ENCODE peak calls at places on chromosomes 1 and 21, in six cellular contexts. B, Q, M, A, R and T are unnamed samples.

GRCh38 chr1:174690266-174690665 is 242.5 kb downstream of the GPR52 start:
- DNase-seq in B (no peak), A (no peak), R (no peak), Q (no peak), M (no peak), T (no peak)

GRCh38 chr21:44438531-44439210 is 16.6 kb upstream of the LRRC3 start:
- DNase-seq in R (no peak), M (no peak), B (no peak), Q (peak), A (peak), T (no peak)

GRCh38 chr1:223038288-223039006 is 104.6 kb downstream of the TLR5 start:
- DNase-seq in M (no peak), B (no peak), A (no peak), R (no peak), Q (no peak), T (no peak)

GRCh38 chr21:39518845-39519205 is 67.1 kb downstream of the SH3BGR start:
- DNase-seq in Q (no peak), R (no peak), B (no peak), A (no peak), M (no peak), T (peak)

GRCh38 chr1:6998267-6998666 is 213.0 kb downstream of the CAMTA1 start:
- DNase-seq in Q (no peak), B (peak), A (peak), M (no peak), R (no peak), T (no peak)

GRCh38 chr1:61051455-61052392 is 30.6 kb upstream of the NFIA start:
- DNase-seq in A (no peak), R (no peak), B (no peak), M (no peak), Q (no peak), T (peak)

GRCh38 chr1:1760345-1760650 is 18.0 kb downstream of the NADK start:
- DNase-seq in M (no peak), A (no peak), Q (no peak), R (no peak), B (no peak), T (no peak)

GRCh38 chr1:145985502-145986439 is 10.6 kb downstream of the TXNIP start:
- DNase-seq in R (peak), B (no peak), M (no peak), A (no peak), Q (peak), T (peak)

GRCh38 chr1:179099891-179100290 is 18.0 kb downstream of the TOR3A start:
- DNase-seq in Q (no peak), A (no peak), R (no peak), B (no peak), M (no peak), T (no peak)

GRCh38 chr1:150760003-150760402 is 5.6 kb downstream of the CTSS start:
- DNase-seq in Q (no peak), R (no peak), A (no peak), B (no peak), M (no peak), T (no peak)

GRCh38 chr1:212753766-212754165 is 37.8 kb downstream of the NSL1 start:
- DNase-seq in B (no peak), M (no peak), R (no peak), Q (no peak), A (no peak), T (no peak)

GRCh38 chr1:193104496-193104905 is 713 bp downstream of the GLRX2 start:
- DNase-seq in B (peak), M (no peak), Q (peak), A (peak), R (peak), T (peak)

GRCh38 chr1:43835141-43836021 is 98.2 kb upstream of the ARTN start:
- DNase-seq in B (no peak), A (no peak), Q (no peak), R (peak), M (no peak), T (peak)

GRCh38 chr21:32929633-32930038 is 96.1 kb upstream of the OLIG2 start:
- DNase-seq in R (no peak), M (peak), B (no peak), A (no peak), Q (no peak), T (no peak)

GRCh38 chr1:39146681-39147080 is 57.8 kb upstream of the MACF1 start:
- DNase-seq in R (no peak), A (no peak), Q (no peak), B (no peak), M (no peak), T (no peak)

GRCh38 chr1:25805863-25806225 is 5.9 kb downstream of the SELENON start:
- DNase-seq in R (peak), M (no peak), Q (no peak), B (no peak), A (peak), T (peak)

GRCh38 chr1:177794316-177794991 is 175.4 kb downstream of the SEC16B start:
- DNase-seq in Q (no peak), R (no peak), B (no peak), M (no peak), A (no peak), T (no peak)

GRCh38 chr1:244858357-244858756 is 6.0 kb downstream of the HNRNPU start:
- DNase-seq in M (no peak), R (no peak), A (no peak), Q (no peak), B (no peak), T (no peak)

GRCh38 chr1:159436469-159436868 is 3.1 kb upstream of the OR10J1 start:
- DNase-seq in B (no peak), M (no peak), Q (no peak), A (no peak), R (no peak), T (no peak)

GRCh38 chr1:40717065-40717464 is 25.6 kb downstream of the NFYC start:
- DNase-seq in M (no peak), Q (no peak), B (no peak), A (no peak), R (no peak), T (no peak)

GRCh38 chr1:166090244-166090643 is 76.6 kb downstream of the FAM78B start:
- DNase-seq in A (no peak), B (no peak), M (no peak), Q (no peak), R (no peak), T (no peak)

GRCh38 chr1:93635614-93636543 is 45.8 kb downstream of the BCAR3 start:
- DNase-seq in Q (no peak), M (no peak), A (no peak), B (no peak), R (no peak), T (no peak)

GRCh38 chr1:110462964-110463363 is 12.0 kb downstream of the PROK1 start:
- DNase-seq in B (no peak), A (no peak), R (peak), M (no peak), Q (no peak), T (peak)

GRCh38 chr1:22473952-22474351 is 22.3 kb downstream of the ZBTB40 start:
- DNase-seq in R (no peak), Q (no peak), M (no peak), A (no peak), B (no peak), T (no peak)

GRCh38 chr1:15022069-15022468 is 131.5 kb upstream of the TMEM51 start:
- DNase-seq in A (no peak), Q (no peak), R (no peak), B (no peak), M (no peak), T (no peak)

GRCh38 chr1:17717595-17717994 is 37.5 kb upstream of the ACTL8 start:
- DNase-seq in Q (no peak), M (no peak), B (no peak), R (no peak), A (no peak), T (no peak)

GRCh38 chr21:45223236-45223992 is 64.3 kb downstream of the POFUT2 start:
- DNase-seq in M (no peak), A (no peak), R (no peak), Q (no peak), B (no peak), T (no peak)

GRCh38 chr1:909861-910310 is 13.8 kb upstream of the SAMD11 start:
- DNase-seq in R (no peak), M (no peak), A (no peak), Q (no peak), B (no peak), T (no peak)

GRCh38 chr1:232725303-232726047 is 79.7 kb upstream of the MAP10 start:
- DNase-seq in M (no peak), R (no peak), A (no peak), Q (no peak), B (no peak), T (no peak)

GRCh38 chr1:101081496-101082282 is 56.1 kb upstream of the DPH5 start:
- DNase-seq in A (no peak), M (peak), R (no peak), B (no peak), Q (no peak), T (no peak)

GRCh38 chr1:59498640-59499039 is 201.7 kb downstream of the FGGY start:
- DNase-seq in Q (no peak), A (no peak), R (peak), B (no peak), M (no peak), T (peak)

GRCh38 chr21:34545079-34545884 is 33.3 kb upstream of the KCNE1 start:
- DNase-seq in M (no peak), Q (peak), R (peak), B (peak), A (peak), T (peak)
- H3K4me3 ChIP-seq in M (no peak), Q (no peak), R (no peak), B (no peak), A (no peak), T (no peak)

DNA sequence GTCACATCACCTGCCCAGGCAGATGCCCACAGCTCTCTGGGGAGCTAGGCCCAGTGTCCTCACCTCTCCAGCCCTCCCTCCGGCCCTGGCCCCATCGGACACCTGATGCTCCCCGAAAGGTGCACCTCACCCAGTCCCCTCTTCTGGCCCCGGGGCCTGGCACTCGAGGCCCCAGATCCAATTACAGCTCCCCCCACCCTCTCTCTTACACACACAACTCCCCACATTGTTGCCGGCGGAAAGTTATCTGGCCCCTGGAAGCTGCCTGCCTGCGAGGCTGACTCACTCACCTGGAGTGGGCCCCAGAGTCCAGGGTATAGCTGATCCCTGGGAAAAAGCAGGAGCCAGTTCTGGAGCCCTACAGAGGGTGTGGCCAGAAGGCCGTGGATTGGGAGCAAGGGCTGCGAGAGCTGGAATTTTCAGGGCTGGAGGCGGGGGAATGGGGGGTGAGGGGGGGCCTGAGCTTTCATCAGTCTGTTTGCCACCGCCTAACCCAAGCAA is 1.1 kb downstream of the FBXO2 start:
- DNase-seq in Q (no peak), R (no peak), B (no peak), A (peak), M (no peak), T (no peak)
- H3K4me3 ChIP-seq in Q (no peak), R (no peak), B (no peak), A (no peak), M (no peak), T (no peak)

GRCh38 chr1:20609541-20609940 is 20.6 kb downstream of the CDA start:
- DNase-seq in M (no peak), Q (no peak), R (no peak), B (no peak), A (no peak), T (no peak)
- H3K4me3 ChIP-seq in M (no peak), Q (no peak), R (no peak), B (no peak), A (no peak), T (no peak)

DNA sequence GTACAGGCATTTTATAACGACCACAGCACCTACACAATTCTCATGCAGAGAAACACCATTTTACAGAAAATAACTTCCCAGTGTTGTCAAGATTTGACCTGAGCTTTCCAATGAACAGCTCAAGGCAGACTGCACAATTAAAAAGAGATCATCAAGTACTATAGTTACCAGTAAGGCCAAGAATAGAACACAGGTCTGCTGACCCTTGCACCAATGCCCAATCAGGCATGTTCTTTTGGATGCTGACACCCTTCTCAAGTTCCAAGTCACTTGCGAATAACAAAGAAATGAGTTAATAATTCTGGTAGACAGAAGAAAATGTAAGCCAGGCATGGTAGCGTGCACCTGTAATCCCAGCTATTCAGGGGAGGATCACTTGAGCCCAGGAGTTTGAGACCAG is 101.9 kb downstream of the SLC45A1 start:
- DNase-seq in A (no peak), B (no peak), Q (no peak), R (no peak), M (no peak), T (no peak)
- H3K4me3 ChIP-seq in A (no peak), B (no peak), Q (peak), R (no peak), M (peak), T (no peak)

GRCh38 chr21:46284722-46285121 is 689 bp downstream of the MCM3AP start:
- DNase-seq in Q (no peak), B (no peak), A (no peak), M (no peak), R (no peak), T (no peak)
- H3K4me3 ChIP-seq in Q (peak), B (peak), A (no peak), M (peak), R (peak), T (peak)

GRCh38 chr1:77228836-77229235 is 9.6 kb upstream of the PIGK start:
- DNase-seq in Q (no peak), M (no peak), R (no peak), B (no peak), A (no peak), T (no peak)

GRCh38 chr1:77232829-77233228 is 13.6 kb upstream of the PIGK start:
- DNase-seq in R (no peak), M (no peak), B (no peak), Q (no peak), A (no peak), T (no peak)

GRCh38 chr1:77230051-77230450 is 10.8 kb upstream of the PIGK start:
- DNase-seq in B (peak), M (no peak), Q (no peak), R (no peak), A (no peak), T (peak)

GRCh38 chr1:77222496-77222895 is 3.3 kb upstream of the PIGK start:
- DNase-seq in M (no peak), B (no peak), Q (no peak), R (no peak), A (no peak), T (no peak)

GRCh38 chr1:77227383-77227782 is 8.2 kb upstream of the PIGK start:
- DNase-seq in R (no peak), Q (no peak), M (no peak), B (no peak), A (no peak), T (no peak)
- H3K4me3 ChIP-seq in R (no peak), Q (no peak), M (no peak), B (no peak), A (no peak), T (no peak)

DNA sequence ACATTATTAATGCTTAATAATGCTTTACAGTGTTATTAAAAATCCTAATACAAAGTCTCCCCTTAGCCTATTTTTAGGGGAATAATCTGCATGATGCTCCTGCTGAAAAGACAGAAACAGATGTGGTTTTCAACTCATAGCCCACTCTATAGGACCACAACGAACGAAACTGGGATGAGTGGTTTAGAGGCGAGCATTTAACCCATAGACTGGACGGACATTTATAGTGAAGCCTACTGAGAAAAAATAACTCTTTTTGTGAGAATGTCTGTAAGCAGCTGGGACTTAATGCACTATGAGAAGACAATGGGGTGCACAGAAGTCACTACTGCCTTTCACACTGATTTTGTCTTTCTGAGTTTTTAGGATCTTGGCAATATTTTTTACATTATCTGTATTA is 1599.6 kb upstream of the B3GALT2 start:
- DNase-seq in Q (no peak), M (no peak), B (no peak), R (no peak), A (no peak), T (no peak)
- H3K4me3 ChIP-seq in Q (no peak), M (no peak), B (no peak), R (no peak), A (no peak), T (no peak)

DNA sequence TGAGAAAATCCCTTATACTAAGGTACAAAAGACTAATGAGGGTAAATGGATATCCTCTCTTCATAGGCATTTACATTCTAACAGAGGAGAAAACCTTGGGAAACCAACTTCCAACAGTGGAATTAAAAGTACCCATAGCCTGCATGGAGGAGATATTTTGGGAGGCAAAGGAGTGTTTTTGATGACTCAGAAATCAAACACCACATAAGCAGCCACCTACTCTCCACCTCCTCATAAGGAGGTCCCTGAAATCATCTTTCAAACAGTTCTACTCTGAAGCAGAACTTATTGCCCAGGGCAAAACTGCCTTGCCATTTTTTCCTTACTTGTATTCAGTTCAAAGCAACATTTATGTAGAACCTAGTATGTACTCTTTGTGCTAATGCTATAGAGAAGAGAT is 211.3 kb downstream of the KCNH1 start:
- DNase-seq in Q (no peak), M (no peak), R (no peak), A (no peak), B (no peak), T (no peak)
- H3K4me3 ChIP-seq in Q (no peak), M (no peak), R (no peak), A (no peak), B (no peak), T (no peak)

DNA sequence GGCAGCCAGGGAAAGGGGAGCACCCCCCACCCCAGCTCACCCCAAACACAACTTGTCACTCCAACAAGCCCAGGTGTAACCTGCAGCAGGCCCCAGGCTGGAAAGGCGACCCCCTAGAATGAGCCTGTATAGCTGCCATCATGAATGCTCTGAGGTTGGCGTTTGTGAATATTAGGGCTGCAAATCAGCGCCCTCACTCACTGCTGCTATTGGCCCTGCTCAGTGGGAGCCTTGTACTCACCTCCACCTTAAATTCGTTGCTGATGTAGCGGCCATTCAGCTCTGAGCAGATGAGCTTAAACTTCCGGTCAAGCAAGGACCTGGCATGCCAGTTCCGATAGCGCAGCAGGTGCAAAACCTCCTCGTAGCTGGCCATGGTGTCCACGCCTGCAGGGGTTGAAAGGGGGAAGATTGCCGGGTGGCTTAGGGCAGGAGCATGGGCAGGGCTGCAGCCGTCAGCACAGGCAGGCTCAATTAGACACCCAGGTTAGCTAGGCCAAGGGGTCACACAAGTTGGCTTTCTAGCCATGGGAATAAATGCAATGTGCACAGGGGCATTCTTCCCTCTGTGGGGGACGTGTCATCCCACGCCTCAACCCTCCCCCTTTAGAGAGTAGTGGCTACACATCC is 81.7 kb downstream of the PIK3CD start:
- DNase-seq in Q (no peak), M (no peak), R (no peak), A (no peak), B (no peak), T (no peak)
- H3K4me3 ChIP-seq in Q (no peak), M (no peak), R (no peak), A (no peak), B (no peak), T (no peak)